ENCODE peak calls at places on chromosomes 5 and 9, in four cellular contexts. E, P, L and N are unnamed samples.

GRCh38 chr9:108780949-108781734 is 74.6 kb downstream of the ACTL7B start:
- DNase-seq in E (no peak), P (no peak), L (no peak), N (no peak)

GRCh38 chr9:88310310-88310980 is 77.8 kb upstream of the SPIN1 start:
- DNase-seq in E (peak; percentile 88), P (peak; percentile 53), L (no peak), N (no peak)

GRCh38 chr5:149175346-149176113 is 34.2 kb downstream of the ABLIM3 start:
- DNase-seq in E (no peak), P (no peak), L (peak; percentile 67), N (no peak)

GRCh38 chr9:94718936-94719335 is 7.6 kb upstream of the AOPEP start:
- DNase-seq in E (no peak), P (no peak), L (no peak), N (no peak)

GRCh38 chr9:119907056-119907455 is 537.8 kb upstream of the BRINP1 start:
- DNase-seq in E (no peak), P (no peak), L (no peak), N (no peak)

GRCh38 chr9:126587187-126588185 is 26.2 kb upstream of the LMX1B start:
- DNase-seq in E (peak; percentile 73), P (peak; percentile 55), L (peak; percentile 89), N (no peak)

GRCh38 chr9:123453904-123454321 is 97.9 kb downstream of the CRB2 start:
- DNase-seq in E (no peak), P (no peak), L (peak; percentile 32), N (no peak)

GRCh38 chr5:61840354-61840753 is 465.7 kb upstream of the KIF2A start:
- DNase-seq in E (peak; percentile 91), P (no peak), L (no peak), N (no peak)

GRCh38 chr5:33688041-33688980 is 203.5 kb downstream of the ADAMTS12 start:
- DNase-seq in E (no peak), P (no peak), L (peak; percentile 24), N (no peak)

GRCh38 chr5:55855509-55855908 is 4.4 kb downstream of the IL31RA start:
- DNase-seq in E (peak; percentile 34), P (no peak), L (no peak), N (no peak)

GRCh38 chr5:118597448-118597847 is 390.9 kb downstream of the DTWD2 start:
- DNase-seq in E (no peak), P (no peak), L (no peak), N (no peak)

GRCh38 chr9:110942522-110942921 is 95.7 kb downstream of the LPAR1 start:
- DNase-seq in E (no peak), P (no peak), L (no peak), N (no peak)

GRCh38 chr5:14779975-14780374 is 91.6 kb downstream of the ANKH start:
- DNase-seq in E (no peak), P (no peak), L (no peak), N (no peak)

GRCh38 chr5:174829511-174829864 is 105.1 kb downstream of the MSX2 start:
- DNase-seq in E (no peak), P (no peak), L (no peak), N (no peak)

GRCh38 chr5:83035373-83036170 is 41.6 kb downstream of the TMEM167A start:
- DNase-seq in E (no peak), P (no peak), L (peak; percentile 82), N (no peak)

GRCh38 chr5:137491121-137491520 is 8.0 kb downstream of the SPOCK1 start:
- DNase-seq in E (no peak), P (no peak), L (no peak), N (no peak)

GRCh38 chr5:146339715-146340259 is 1.1 kb downstream of the POU4F3 start:
- DNase-seq in E (peak; percentile 22), P (no peak), L (no peak), N (no peak)

GRCh38 chr5:126884269-126884819 is 107.4 kb downstream of the LMNB1 start:
- DNase-seq in E (no peak), P (no peak), L (no peak), N (no peak)

GRCh38 chr5:10719965-10720364 is 41.1 kb downstream of the DAP start:
- DNase-seq in E (no peak), P (no peak), L (no peak), N (no peak)

GRCh38 chr5:111935835-111936234 is 178.8 kb upstream of the NREP start:
- DNase-seq in E (peak; percentile 45), P (no peak), L (no peak), N (no peak)